ENCODE peak calls at places on chromosomes 2 and 18, in four cellular contexts. Z is uterus, G is vagina, S is IMR-90. F is an unnamed sample.

GRCh38 chr2:102585704-102586404 is 33.5 kb upstream of the SLC9A2 start:
- DNase-seq in Z (no peak), G (no peak), S (no peak), F (no peak)

GRCh38 chr2:235966932-235967331 is 201.3 kb downstream of the GBX2 start:
- DNase-seq in Z (no peak), G (no peak), S (no peak), F (no peak)

GRCh38 chr2:144469788-144470187 is 50.1 kb downstream of the ZEB2 start:
- DNase-seq in Z (no peak), G (no peak), S (no peak), F (no peak)

GRCh38 chr2:72081450-72081849 is 66.2 kb downstream of the CYP26B1 start:
- DNase-seq in Z (no peak), G (no peak), S (no peak), F (no peak)

GRCh38 chr18:10239138-10239537 is 215.3 kb upstream of the APCDD1 start:
- DNase-seq in Z (peak), G (no peak), S (peak), F (no peak)

GRCh38 chr2:134287323-134287722 is 33.5 kb downstream of the MGAT5 start:
- DNase-seq in Z (no peak), G (no peak), S (no peak), F (no peak)

GRCh38 chr2:13001408-13001807 is 284.7 kb downstream of the TRIB2 start:
- DNase-seq in Z (no peak), G (no peak), S (no peak), F (no peak)

GRCh38 chr18:35905436-35905835 is 67.0 kb upstream of the RMP24 start:
- DNase-seq in Z (no peak), G (no peak), S (no peak), F (no peak)

GRCh38 chr2:225177098-225177497 is 134.8 kb upstream of the DOCK10 start:
- DNase-seq in Z (no peak), G (no peak), S (peak), F (no peak)

GRCh38 chr18:1227025-1227424 is 322.4 kb downstream of the ADCYAP1 start:
- DNase-seq in Z (no peak), G (no peak), S (no peak), F (no peak)

GRCh38 chr2:147460140-147460539 is 384.7 kb upstream of the ACVR2A start:
- DNase-seq in Z (no peak), G (no peak), S (no peak), F (no peak)

GRCh38 chr2:241859436-241860183 is 916 bp upstream of the PDCD1 start:
- DNase-seq in Z (peak), G (no peak), S (peak), F (no peak)

GRCh38 chr2:83742117-83742782 is 716.8 kb downstream of the SUCLG1 start:
- DNase-seq in Z (no peak), G (no peak), S (no peak), F (no peak)

GRCh38 chr2:238260879-238261278 is 21.0 kb upstream of the HES6 start:
- DNase-seq in Z (no peak), G (no peak), S (no peak), F (peak)

GRCh38 chr2:189142893-189143759 is 36.4 kb downstream of the COL5A2 start:
- DNase-seq in Z (no peak), G (no peak), S (peak), F (peak)

GRCh38 chr2:70050631-70051425 is 36.4 kb upstream of the PCBP1 start:
- DNase-seq in Z (no peak), G (no peak), S (no peak), F (no peak)

GRCh38 chr2:96359310-96359709 is 23.7 kb downstream of the NCAPH start:
- DNase-seq in Z (no peak), G (no peak), S (no peak), F (no peak)

GRCh38 chr2:229920011-229920781 is 1.6 kb downstream of the TRIP12 start:
- DNase-seq in Z (no peak), G (no peak), S (no peak), F (no peak)

GRCh38 chr2:191758420-191759199 is 80.7 kb downstream of the NABP1 start:
- DNase-seq in Z (no peak), G (no peak), S (peak), F (peak)

GRCh38 chr2:105187531-105187930 is 54.0 kb upstream of the GPR45 start:
- DNase-seq in Z (no peak), G (no peak), S (no peak), F (no peak)

GRCh38 chr18:9571546-9571945 is 42.8 kb downstream of the PPP4R1 start:
- DNase-seq in Z (no peak), G (no peak), S (no peak), F (no peak)

GRCh38 chr2:193124820-193125219 is 930.1 kb upstream of the TMEFF2 start:
- DNase-seq in Z (no peak), G (no peak), S (no peak), F (no peak)
- TF ChIP-seq POLR2A in Z (no peak), G (no peak), S (no peak), F (no peak)

DNA sequence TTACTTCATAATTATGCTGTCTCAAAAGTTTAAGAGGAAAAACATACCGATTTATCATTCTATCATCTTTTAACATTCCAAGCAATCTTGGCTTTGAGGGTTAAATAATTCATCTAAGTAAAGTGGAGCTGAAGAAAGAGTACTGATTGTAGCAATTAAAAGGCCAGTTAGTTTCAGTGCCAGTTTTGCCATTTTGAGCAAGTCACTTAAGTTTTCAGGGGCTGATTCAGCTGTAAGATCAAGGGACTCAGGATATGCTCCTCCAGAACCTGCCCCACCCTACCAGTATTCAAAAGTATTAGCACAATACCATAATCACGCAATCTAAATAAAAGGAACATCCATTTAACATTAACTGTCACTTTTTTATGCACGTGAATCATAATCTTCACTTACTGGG is 1.9 kb downstream of the SS18 start:
- DNase-seq in Z (no peak), G (no peak), S (no peak), F (no peak)
- H3K4me3 ChIP-seq in Z (peak), G (no peak), S (peak), F (no peak)

DNA sequence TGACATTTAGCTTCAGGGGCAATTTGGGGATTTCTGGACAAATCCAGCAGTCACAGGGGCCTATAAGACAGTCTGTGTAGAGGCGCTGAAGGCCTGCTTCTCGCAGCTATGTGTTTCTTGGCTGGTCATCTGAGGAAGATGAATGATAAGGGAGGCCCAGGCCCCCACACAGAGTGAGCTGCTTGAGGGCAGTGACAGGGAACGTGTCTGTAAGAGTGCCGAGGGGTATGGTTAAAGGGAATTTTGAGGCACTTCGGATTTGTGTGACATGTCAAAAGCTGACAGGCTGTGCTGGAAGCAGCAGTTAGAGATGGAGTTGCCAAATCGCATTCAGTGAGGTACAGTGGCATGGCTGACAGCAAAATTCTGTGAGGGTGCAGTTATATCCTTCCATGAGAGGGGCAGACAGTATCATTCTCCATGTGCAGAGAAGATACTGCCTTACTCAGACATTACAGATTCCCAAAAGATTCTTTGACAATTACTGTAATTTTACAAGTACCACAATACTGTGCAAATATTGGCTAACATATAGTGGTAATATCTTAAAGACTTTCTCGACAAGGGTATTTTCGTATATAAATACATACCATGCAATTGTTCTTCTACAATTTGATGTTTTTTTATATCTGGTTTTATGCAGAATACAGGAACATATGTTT is 74.0 kb downstream of the CERS6 start:
- DNase-seq in Z (no peak), G (no peak), S (no peak), F (no peak)
- H3K27ac ChIP-seq in Z (peak), G (peak), S (no peak), F (no peak)

DNA sequence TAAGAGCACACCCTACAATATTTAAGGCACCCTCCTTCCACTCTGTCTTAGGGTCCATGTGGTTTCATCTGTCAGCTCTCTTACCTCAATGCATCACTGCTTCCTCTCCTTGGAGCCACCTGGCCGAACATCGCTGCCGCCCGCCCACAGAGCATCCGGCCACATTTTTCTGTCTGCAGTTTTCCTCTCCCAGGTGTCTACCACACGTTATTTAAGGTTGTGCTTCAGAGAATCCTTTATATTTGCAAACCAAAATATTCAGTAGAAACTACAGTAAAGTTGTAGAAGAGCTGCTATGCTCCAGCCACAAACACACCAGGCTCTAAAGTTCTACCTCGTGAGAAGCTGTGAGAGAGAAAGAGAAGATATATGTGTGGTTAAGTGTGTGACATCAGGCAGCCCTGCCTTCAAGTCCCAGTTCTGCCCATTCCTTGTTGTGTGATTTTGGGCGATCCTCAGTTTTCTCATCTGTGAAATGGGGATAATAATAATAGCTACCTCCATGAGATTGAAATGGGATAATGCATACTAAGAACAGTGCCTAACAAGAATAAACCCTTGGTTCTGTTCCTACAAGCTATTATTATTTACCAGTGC is 4.9 kb upstream of the STK17B start:
- DNase-seq in Z (no peak), G (no peak), S (no peak), F (no peak)
- TF ChIP-seq POLR2A in Z (no peak), G (no peak), S (no peak), F (no peak)

GRCh38 chr2:190744041-190744440 is 95.2 kb downstream of the NAB1 start:
- DNase-seq in Z (no peak), G (no peak), S (no peak), F (no peak)
- H3K4me3 ChIP-seq in Z (no peak), G (no peak), S (no peak), F (no peak)

GRCh38 chr2:186623121-186623520 is 33.3 kb downstream of the ITGAV start:
- DNase-seq in Z (no peak), G (no peak), S (no peak), F (no peak)
- H3K27ac ChIP-seq in Z (no peak), G (no peak), S (no peak), F (no peak)

DNA sequence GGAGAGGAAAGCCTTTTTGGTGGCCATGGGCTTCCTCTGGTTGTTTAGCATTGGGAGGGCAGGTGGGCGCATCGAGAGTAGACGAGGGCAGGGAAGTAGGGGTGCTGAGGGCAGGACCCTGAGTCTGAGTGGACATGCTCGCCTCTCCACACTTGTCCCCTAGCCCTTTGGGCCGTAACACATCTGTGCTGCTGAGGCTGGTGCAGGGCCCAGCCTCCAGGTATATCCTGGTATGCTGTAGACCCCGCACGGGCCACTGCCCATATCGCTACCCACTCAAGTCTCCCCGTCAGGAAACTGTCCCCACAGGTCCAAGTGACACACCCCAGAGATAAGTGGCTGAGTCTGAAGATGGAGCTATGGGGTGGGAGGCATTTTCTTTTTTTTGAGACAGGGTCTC is 13.7 kb upstream of the CCDC74B start:
- DNase-seq in Z (no peak), G (no peak), S (no peak), F (no peak)
- TF ChIP-seq POLR2A in Z (no peak), G (no peak), S (no peak), F (no peak)

F was measured in right lobe of liver.